ENCODE peak calls at places on chromosomes 2 and 18, in five cellular contexts. B is K562, S is spleen, W is body of pancreas, C is testis. H is an unnamed sample. For H3K27me3, the result is how much of the 10 kb centered on the place peaks cover.

GRCh38 chr2:46389417-46389916 is 89.9 kb upstream of the TMEM247 start:
- DNase-seq in W (no peak), C (peak), S (no peak), B (no peak), H (peak)

GRCh38 chr18:60554961-60555360 is 182.4 kb upstream of the MC4R start:
- DNase-seq in S (no peak), B (no peak), W (no peak), C (no peak), H (no peak)

GRCh38 chr2:159683804-159684203 is 28.5 kb upstream of the MARCHF7 start:
- DNase-seq in W (no peak), B (no peak), S (no peak), C (no peak), H (no peak)

GRCh38 chr2:172726172-172726735 is 9.4 kb upstream of the RAPGEF4 start:
- DNase-seq in S (no peak), W (no peak), C (no peak), B (no peak), H (no peak)

GRCh38 chr2:192201116-192201515 is 6.4 kb upstream of the TMEFF2 start:
- DNase-seq in B (no peak), S (no peak), C (no peak), W (no peak), H (no peak)

GRCh38 chr2:212282596-212283330 is 255.8 kb downstream of the ERBB4 start:
- DNase-seq in C (no peak), S (no peak), B (no peak), W (no peak), H (no peak)

GRCh38 chr2:188130317-188130716 is 161.4 kb upstream of the GULP1 start:
- DNase-seq in S (no peak), W (no peak), B (no peak), C (no peak), H (no peak)

GRCh38 chr2:20037660-20038059 is 13.8 kb downstream of the LAPTM4A start:
- DNase-seq in S (no peak), B (no peak), W (no peak), C (no peak), H (no peak)

GRCh38 chr18:5895886-5896740 is 791 bp upstream of the TMEM200C start:
- DNase-seq in C (peak), S (peak), B (no peak), W (peak), H (peak)

GRCh38 chr18:57466745-57467144 is 31.6 kb downstream of the ONECUT2 start:
- DNase-seq in C (no peak), B (no peak), W (no peak), S (no peak), H (no peak)

GRCh38 chr2:55879976-55880375 is 43.6 kb downstream of the EFEMP1 start:
- DNase-seq in C (no peak), S (no peak), B (no peak), W (no peak), H (no peak)

GRCh38 chr18:3793545-3793944 is 343.6 kb downstream of the TGIF1 start:
- DNase-seq in W (no peak), S (no peak), B (no peak), C (no peak), H (no peak)

GRCh38 chr2:231780123-231780908 is 766 bp downstream of the PDE6D start:
- DNase-seq in W (no peak), S (peak), B (no peak), C (peak), H (no peak)

GRCh38 chr18:7730682-7731081 is 163.6 kb downstream of the PTPRM start:
- DNase-seq in W (no peak), B (no peak), S (no peak), C (no peak), H (no peak)

DNA sequence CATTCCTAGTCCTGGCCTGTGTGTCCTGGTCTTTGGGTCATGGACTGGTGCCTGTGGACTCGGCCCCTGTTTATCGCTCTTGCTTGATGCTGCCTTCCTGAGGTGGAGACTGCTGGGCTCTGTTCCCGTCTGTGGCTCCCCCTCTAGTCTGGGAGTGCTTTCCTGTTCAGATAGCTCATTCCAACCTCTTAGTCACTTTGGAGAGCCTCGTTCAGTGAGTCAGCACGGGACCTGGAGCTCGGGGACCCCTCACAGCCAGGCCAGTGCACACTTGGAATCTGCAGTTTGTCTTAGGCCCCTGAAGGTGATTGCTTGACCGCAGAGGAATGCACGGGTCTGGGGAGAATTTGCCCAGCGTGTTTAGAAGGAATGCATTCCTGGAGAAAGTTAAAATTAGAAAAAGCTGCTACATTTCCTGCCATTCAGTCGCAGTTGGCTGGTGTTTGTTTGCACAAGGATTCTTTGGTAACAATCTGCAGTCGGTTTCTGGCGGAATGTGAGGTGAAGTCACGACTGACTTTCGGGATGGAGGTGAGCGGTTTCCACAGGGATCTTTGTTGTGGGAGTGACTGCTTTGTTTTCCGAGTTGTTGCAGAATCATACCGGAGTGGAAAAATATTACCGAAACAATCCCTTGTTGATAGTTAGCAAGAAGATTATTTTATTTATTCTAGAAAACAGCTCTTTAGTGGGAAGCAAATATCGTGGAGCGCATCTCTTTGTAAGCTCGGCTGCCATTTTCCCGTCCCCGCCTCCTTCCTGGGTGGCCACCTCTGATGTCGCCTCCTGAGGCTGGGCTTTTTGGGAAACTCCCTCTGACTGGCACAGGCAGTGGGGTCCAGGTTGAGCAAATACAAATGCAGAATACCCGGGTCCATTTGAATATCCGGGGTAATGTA is 29.6 kb downstream of the SH3BP4 start:
- DNase-seq in W (peak), S (no peak), C (peak), B (no peak), H (peak)
- TF ChIP-seq POLR2A in W (no peak), S (no peak), C (no peak), B (no peak), H (no peak)

GRCh38 chr2:233981574-233982420 is 64.6 kb downstream of the TRPM8 start:
- DNase-seq in S (no peak), C (no peak), B (no peak), W (no peak), H (no peak)
- H3K27me3 ChIP-seq in S (under half), C (under half), B (under half), W (under half), H (under half)

GRCh38 chr2:195494452-195494851 is 162.6 kb upstream of the SLC39A10 start:
- DNase-seq in S (no peak), C (no peak), W (no peak), B (no peak), H (no peak)
- TF ChIP-seq POLR2A in S (no peak), C (no peak), W (no peak), B (no peak), H (no peak)

DNA sequence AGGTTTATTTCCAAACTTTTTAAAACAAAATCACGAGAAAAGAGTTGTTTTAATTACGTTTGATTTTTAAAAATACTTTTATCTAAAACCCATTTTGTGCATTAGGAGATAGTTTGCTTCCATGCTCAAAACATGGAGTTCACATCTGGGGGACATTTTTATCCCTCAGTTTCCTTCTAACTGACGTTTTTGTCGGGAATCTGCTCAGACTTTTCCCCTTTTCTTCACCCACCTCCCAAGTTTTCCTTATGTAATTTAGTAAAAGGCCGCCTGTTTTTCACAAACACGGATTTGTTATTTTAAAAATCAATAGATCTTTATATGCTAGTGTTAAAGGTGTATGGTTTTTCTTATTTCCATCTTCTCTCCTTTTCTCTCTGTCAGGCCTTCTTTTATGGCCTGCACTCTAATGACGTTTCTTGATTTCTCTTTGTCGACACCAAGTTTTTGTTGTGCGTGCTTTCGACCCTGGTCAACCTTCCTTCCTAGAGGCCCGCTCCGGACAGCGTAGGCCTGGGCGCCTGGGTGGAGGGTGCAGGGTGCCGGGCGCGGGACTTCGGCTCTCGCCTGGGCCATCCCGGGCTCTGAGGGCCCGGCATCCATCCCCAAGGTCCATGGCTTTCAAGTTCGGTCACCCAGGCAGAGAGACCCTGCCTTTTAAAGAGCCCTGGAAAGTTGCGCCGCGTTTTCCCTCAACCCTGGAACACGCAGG is 3.9 kb upstream of the SATB2 start:
- DNase-seq in S (peak), C (no peak), W (no peak), B (no peak), H (no peak)
- H3K27me3 ChIP-seq in S (half or more), C (under half), W (under half), B (under half), H (half or more)

H was measured in heart left ventricle.